ENCODE peak calls at places on chromosome 20, in five cellular contexts. O, X, M, N and I are unnamed samples.

GRCh38 chr20:6956574-6956973 is 189.1 kb downstream of the BMP2 start:
- DNase-seq in X (no peak), N (no peak), M (no peak), O (no peak), I (no peak)

GRCh38 chr20:13060327-13060726 is 51.6 kb downstream of the SPTLC3 start:
- DNase-seq in O (no peak), M (no peak), X (no peak), N (no peak), I (no peak)

GRCh38 chr20:19121463-19121862 is 91.0 kb upstream of the SLC24A3 start:
- DNase-seq in O (no peak), X (no peak), M (no peak), N (no peak), I (no peak)

GRCh38 chr20:1402149-1402548 is 9.3 kb upstream of the FKBP1A start:
- DNase-seq in O (no peak), M (no peak), X (no peak), N (no peak), I (no peak)

GRCh38 chr20:52056203-52057062 is 135.1 kb downstream of the ZFP64 start:
- DNase-seq in X (no peak), M (no peak), O (no peak), N (peak; percentile 7), I (no peak)

GRCh38 chr20:11799131-11799800 is 118.4 kb upstream of the BTBD3 start:
- DNase-seq in O (no peak), N (no peak), X (no peak), M (peak; percentile 31), I (no peak)

GRCh38 chr20:48238781-48239180 is 453.5 kb upstream of the SULF2 start:
- DNase-seq in X (no peak), N (no peak), O (no peak), M (no peak), I (no peak)

GRCh38 chr20:58538752-58539151 is 23.6 kb upstream of the APCDD1L start:
- DNase-seq in N (no peak), M (no peak), X (no peak), O (no peak), I (no peak)

GRCh38 chr20:51507357-51508036 is 35.0 kb downstream of the NFATC2 start:
- DNase-seq in X (no peak), N (no peak), M (no peak), O (no peak), I (no peak)

GRCh38 chr20:64030371-64031134 is 5.4 kb upstream of the C20orf204 start:
- DNase-seq in N (no peak), O (no peak), X (no peak), M (no peak), I (no peak)

GRCh38 chr20:64033981-64034493 is 1.9 kb upstream of the C20orf204 start:
- DNase-seq in X (no peak), M (no peak), N (no peak), O (no peak), I (no peak)

GRCh38 chr20:64029293-64030117 is 6.5 kb upstream of the C20orf204 start:
- DNase-seq in M (no peak), X (no peak), N (no peak), O (no peak), I (no peak)

GRCh38 chr20:64032706-64033624 is 3.0 kb upstream of the C20orf204 start:
- DNase-seq in O (no peak), N (no peak), X (no peak), M (no peak), I (no peak)

DNA sequence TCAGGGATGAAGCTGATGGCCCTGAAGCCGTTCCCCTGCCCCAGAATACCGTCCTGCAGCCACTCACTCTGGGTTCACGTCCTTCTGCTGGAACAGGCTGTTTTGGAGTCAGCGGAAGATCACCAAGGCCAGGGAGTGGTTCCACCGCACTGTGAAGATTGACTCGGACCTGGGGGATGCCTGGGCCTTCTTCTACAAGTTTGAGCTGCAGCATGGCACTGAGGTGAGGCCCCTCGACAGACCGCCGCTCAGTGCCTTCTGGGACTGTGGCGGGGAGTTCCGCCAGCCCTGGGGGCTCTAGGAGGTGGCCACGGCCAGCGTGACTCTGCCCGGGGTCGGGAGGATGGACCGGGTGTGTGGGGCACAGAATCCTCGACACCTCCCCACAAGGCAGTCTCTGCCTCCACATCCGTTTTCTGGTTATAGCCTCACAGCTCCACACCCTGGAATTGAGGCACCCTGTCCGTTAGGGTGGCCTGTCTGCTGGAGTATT is 4.1 kb upstream of the C20orf204 start:
- DNase-seq in M (no peak), O (no peak), X (no peak), N (no peak), I (no peak)
- TF ChIP-seq POLR2AphosphoS5 in M (no peak), O (no peak), X (no peak), N (no peak), I (no peak)

GRCh38 chr20:57437672-57438330 is 46.6 kb downstream of the RBM38 start:
- DNase-seq in O (no peak), X (no peak), N (no peak), M (no peak), I (no peak)
- TF ChIP-seq POLR2AphosphoS5 in O (no peak), X (no peak), N (no peak), M (no peak), I (no peak)

DNA sequence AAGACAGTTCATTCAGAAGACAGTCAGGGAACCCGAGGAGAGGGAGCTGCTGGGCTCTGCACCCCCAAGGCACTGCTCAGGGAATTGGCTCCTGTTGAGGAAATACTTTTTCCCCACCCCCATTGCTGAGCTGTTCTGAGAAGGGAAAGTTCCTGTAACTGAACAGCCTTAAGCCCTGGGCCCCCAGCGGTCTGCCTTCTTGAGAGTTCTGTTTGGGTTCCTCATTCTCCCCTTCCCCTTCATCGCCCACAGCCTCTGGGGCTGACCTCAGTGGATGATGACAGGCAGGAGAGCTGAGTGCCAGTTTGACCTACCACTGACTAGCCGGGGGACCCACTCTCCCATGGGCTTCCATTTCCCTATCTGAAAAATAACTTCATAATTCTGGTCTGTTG is 10.7 kb downstream of the HCK start:
- DNase-seq in N (no peak), O (no peak), X (no peak), M (peak; percentile 45), I (no peak)
- TF ChIP-seq POLR2AphosphoS5 in N (no peak), O (no peak), X (no peak), M (no peak), I (no peak)

DNA sequence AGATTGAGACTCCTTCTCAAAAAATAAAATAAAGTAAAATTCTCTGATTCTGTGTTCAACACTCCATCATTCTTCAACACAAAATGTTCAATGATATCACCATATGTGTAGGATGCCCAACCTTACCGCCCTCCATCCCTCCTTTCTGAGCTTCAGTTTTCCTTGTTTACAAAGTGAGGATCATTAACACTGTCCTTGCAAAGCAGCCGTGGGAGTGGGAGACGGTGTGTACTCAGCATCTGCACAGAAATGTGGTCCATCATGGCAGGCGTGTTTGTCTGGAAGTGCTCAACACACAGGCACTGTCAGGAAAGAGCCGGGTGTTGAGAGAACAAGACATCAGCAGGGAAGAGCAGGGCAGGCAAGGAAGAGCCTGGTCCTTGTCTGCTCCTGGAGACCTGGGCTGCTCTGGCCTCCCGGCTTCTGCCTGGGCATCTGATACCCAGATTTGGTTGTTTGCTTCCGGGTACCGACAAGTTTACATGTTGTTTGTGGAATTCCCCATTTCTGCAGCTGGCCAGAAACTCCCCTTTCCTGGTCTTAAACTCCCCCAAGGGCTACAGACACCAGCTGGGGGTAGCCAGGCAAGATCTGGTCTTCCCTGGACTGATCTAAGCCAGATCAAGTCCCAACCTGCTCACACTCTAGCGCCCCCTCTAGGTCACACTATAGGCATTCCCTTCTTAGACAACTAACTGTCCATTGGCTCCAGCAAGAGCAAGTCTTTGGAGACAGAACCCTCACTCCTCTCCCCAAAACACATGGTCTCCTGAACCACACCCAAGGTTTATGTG is 26.7 kb upstream of the TTPAL start:
- DNase-seq in M (no peak), X (no peak), O (peak; percentile 68), N (peak; percentile 16), I (no peak)
- TF ChIP-seq POLR2AphosphoS5 in M (no peak), X (no peak), O (no peak), N (no peak), I (no peak)

DNA sequence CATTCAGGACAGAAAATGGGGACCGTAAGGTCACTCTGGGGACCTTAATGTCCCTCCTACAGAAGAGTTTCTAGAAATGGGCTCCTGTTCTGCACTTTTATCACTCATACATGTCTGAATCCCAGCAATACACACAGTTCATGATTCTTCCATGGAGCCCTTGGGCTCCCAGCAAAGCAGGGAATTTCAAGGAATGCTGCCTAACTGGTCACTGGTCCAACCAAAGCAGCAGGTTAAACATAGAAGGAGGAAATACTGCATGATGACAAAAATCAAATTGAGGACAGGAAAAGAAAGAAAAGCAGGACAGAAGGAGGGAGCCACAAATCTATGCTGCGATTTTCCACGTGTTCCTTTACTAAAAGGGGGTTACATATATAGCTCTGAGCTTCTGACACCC is 300.2 kb downstream of the PTPRT start:
- DNase-seq in X (no peak), M (no peak), O (no peak), N (no peak), I (no peak)
- TF ChIP-seq POLR2AphosphoS5 in X (no peak), M (no peak), O (no peak), N (no peak), I (no peak)

DNA sequence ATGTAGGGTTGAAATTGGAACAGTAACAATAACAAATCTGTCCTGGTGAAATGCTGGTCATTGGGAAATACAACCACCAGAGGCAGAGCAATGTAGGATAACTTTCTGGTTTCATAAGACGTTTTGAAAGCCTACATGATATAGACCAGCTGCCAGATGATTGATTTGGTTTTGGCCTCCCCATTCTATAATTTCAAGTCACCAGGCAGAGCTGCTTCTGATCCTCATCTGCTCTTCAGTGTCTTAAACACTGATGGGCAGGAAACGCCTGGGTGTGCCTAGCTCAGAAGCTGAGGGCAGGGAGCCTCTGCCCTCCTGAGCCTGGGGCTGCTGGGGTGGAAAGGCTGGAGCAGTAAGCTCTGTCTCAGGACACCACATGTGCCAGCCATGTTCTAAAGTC is 24.5 kb downstream of the DHX35 start:
- DNase-seq in N (no peak), O (no peak), M (no peak), X (no peak), I (no peak)
- TF ChIP-seq POLR2AphosphoS5 in N (no peak), O (no peak), M (peak; percentile 78), X (no peak), I (no peak)